ENCODE peak calls at places on chromosomes 1 and 21, in ten cellular contexts. One of them, this sample, is unnamed.

GRCh38 chr1:223175032-223175431 is 32.0 kb upstream of the TLR5 start:
- DNase-seq in stomach: no peak
- DNase-seq in K562: peak; percentile 52
- DNase-seq in tibial nerve: no peak
- DNase-seq in upper lobe of left lung: no peak
- DNase-seq in H1: no peak
- DNase-seq in A549: no peak
- DNase-seq in transverse colon: no peak
- DNase-seq in sigmoid colon: no peak
- DNase-seq in esophagus muscularis mucosa: no peak
- DNase-seq in this sample: no peak

GRCh38 chr1:13943055-13943454 is 243.1 kb downstream of the PRDM2 start:
- DNase-seq in H1: no peak
- DNase-seq in K562: no peak
- DNase-seq in sigmoid colon: no peak
- DNase-seq in upper lobe of left lung: no peak
- DNase-seq in transverse colon: no peak
- DNase-seq in stomach: no peak
- DNase-seq in tibial nerve: no peak
- DNase-seq in A549: no peak
- DNase-seq in esophagus muscularis mucosa: no peak
- DNase-seq in this sample: no peak

GRCh38 chr1:203366476-203366875 is 15.6 kb upstream of the FMOD start:
- DNase-seq in tibial nerve: no peak
- DNase-seq in stomach: no peak
- DNase-seq in upper lobe of left lung: no peak
- DNase-seq in esophagus muscularis mucosa: no peak
- DNase-seq in H1: no peak
- DNase-seq in transverse colon: no peak
- DNase-seq in sigmoid colon: no peak
- DNase-seq in A549: no peak
- DNase-seq in K562: no peak
- DNase-seq in this sample: no peak

GRCh38 chr1:117001254-117001927 is at the start of gene CD101:
- DNase-seq in K562: no peak
- DNase-seq in A549: no peak
- DNase-seq in H1: no peak
- DNase-seq in tibial nerve: no peak
- DNase-seq in upper lobe of left lung: no peak
- DNase-seq in esophagus muscularis mucosa: no peak
- DNase-seq in sigmoid colon: no peak
- DNase-seq in stomach: no peak
- DNase-seq in transverse colon: no peak
- DNase-seq in this sample: no peak

GRCh38 chr1:172990598-172991215 is 60.0 kb downstream of the TNFSF18 start:
- DNase-seq in esophagus muscularis mucosa: no peak
- DNase-seq in H1: no peak
- DNase-seq in tibial nerve: no peak
- DNase-seq in stomach: no peak
- DNase-seq in K562: no peak
- DNase-seq in sigmoid colon: no peak
- DNase-seq in upper lobe of left lung: no peak
- DNase-seq in A549: no peak
- DNase-seq in transverse colon: no peak
- DNase-seq in this sample: no peak

GRCh38 chr1:99731384-99731783 is 35.1 kb downstream of the FRRS1 start:
- DNase-seq in A549: no peak
- DNase-seq in stomach: no peak
- DNase-seq in H1: no peak
- DNase-seq in K562: no peak
- DNase-seq in esophagus muscularis mucosa: no peak
- DNase-seq in sigmoid colon: no peak
- DNase-seq in tibial nerve: no peak
- DNase-seq in upper lobe of left lung: no peak
- DNase-seq in transverse colon: no peak
- DNase-seq in this sample: no peak

GRCh38 chr1:209072481-209072880 is 511.0 kb upstream of the CAMK1G start:
- DNase-seq in tibial nerve: no peak
- DNase-seq in A549: no peak
- DNase-seq in esophagus muscularis mucosa: no peak
- DNase-seq in K562: no peak
- DNase-seq in sigmoid colon: no peak
- DNase-seq in stomach: no peak
- DNase-seq in upper lobe of left lung: no peak
- DNase-seq in H1: no peak
- DNase-seq in transverse colon: no peak
- DNase-seq in this sample: no peak

GRCh38 chr21:45072166-45072962 is 2.0 kb upstream of the ADARB1 start:
- DNase-seq in sigmoid colon: peak; percentile 62
- DNase-seq in stomach: no peak
- DNase-seq in tibial nerve: no peak
- DNase-seq in upper lobe of left lung: no peak
- DNase-seq in A549: no peak
- DNase-seq in K562: no peak
- DNase-seq in transverse colon: no peak
- DNase-seq in esophagus muscularis mucosa: no peak
- DNase-seq in H1: no peak
- DNase-seq in this sample: no peak

GRCh38 chr1:165858364-165858823 is 31.0 kb downstream of the UCK2 start:
- DNase-seq in transverse colon: no peak
- DNase-seq in H1: no peak
- DNase-seq in stomach: no peak
- DNase-seq in tibial nerve: no peak
- DNase-seq in sigmoid colon: no peak
- DNase-seq in upper lobe of left lung: no peak
- DNase-seq in A549: no peak
- DNase-seq in K562: no peak
- DNase-seq in esophagus muscularis mucosa: no peak
- DNase-seq in this sample: no peak

GRCh38 chr1:217482356-217483102 is 148.4 kb downstream of the GPATCH2 start:
- DNase-seq in stomach: no peak
- DNase-seq in upper lobe of left lung: no peak
- DNase-seq in sigmoid colon: no peak
- DNase-seq in H1: no peak
- DNase-seq in transverse colon: no peak
- DNase-seq in esophagus muscularis mucosa: no peak
- DNase-seq in K562: no peak
- DNase-seq in A549: no peak
- DNase-seq in tibial nerve: no peak
- DNase-seq in this sample: no peak

GRCh38 chr1:67367370-67368345 is 60.0 kb downstream of the IL12RB2 start:
- DNase-seq in K562: peak; percentile 42
- DNase-seq in tibial nerve: no peak
- DNase-seq in H1: no peak
- DNase-seq in transverse colon: peak; percentile 14
- DNase-seq in stomach: peak; percentile 71
- DNase-seq in sigmoid colon: peak; percentile 67
- DNase-seq in upper lobe of left lung: peak; percentile 28
- DNase-seq in esophagus muscularis mucosa: no peak
- DNase-seq in A549: peak; percentile 15
- DNase-seq in this sample: peak; percentile 67

GRCh38 chr1:1079408-1080121 is 5.5 kb upstream of the RNF223 start:
- DNase-seq in upper lobe of left lung: peak; percentile 87
- DNase-seq in esophagus muscularis mucosa: no peak
- DNase-seq in H1: no peak
- DNase-seq in sigmoid colon: peak; percentile 81
- DNase-seq in K562: peak; percentile 71
- DNase-seq in transverse colon: peak; percentile 70
- DNase-seq in stomach: peak; percentile 77
- DNase-seq in tibial nerve: no peak
- DNase-seq in A549: peak; percentile 64
- DNase-seq in this sample: peak; percentile 47

GRCh38 chr1:227869851-227870305 is 54.4 kb downstream of the PRSS38 start:
- DNase-seq in K562: no peak
- DNase-seq in tibial nerve: no peak
- DNase-seq in stomach: peak; percentile 21
- DNase-seq in transverse colon: no peak
- DNase-seq in A549: no peak
- DNase-seq in esophagus muscularis mucosa: no peak
- DNase-seq in H1: no peak
- DNase-seq in upper lobe of left lung: no peak
- DNase-seq in sigmoid colon: no peak
- DNase-seq in this sample: no peak
- H3K27ac ChIP-seq in K562: no peak overlapping the region
- H3K27ac ChIP-seq in tibial nerve: no peak overlapping the region
- H3K27ac ChIP-seq in stomach: no peak overlapping the region
- H3K27ac ChIP-seq in transverse colon: no peak overlapping the region
- H3K27ac ChIP-seq in A549: no peak overlapping the region
- H3K27ac ChIP-seq in esophagus muscularis mucosa: no peak overlapping the region
- H3K27ac ChIP-seq in H1: no peak overlapping the region
- H3K27ac ChIP-seq in upper lobe of left lung: no peak overlapping the region
- H3K27ac ChIP-seq in sigmoid colon: no peak overlapping the region
- H3K27ac ChIP-seq in this sample: no peak overlapping the region

GRCh38 chr1:160459687-160460086 is 59.3 kb downstream of the VANGL2 start:
- DNase-seq in stomach: no peak
- DNase-seq in upper lobe of left lung: no peak
- DNase-seq in tibial nerve: no peak
- DNase-seq in H1: no peak
- DNase-seq in sigmoid colon: no peak
- DNase-seq in K562: no peak
- DNase-seq in A549: no peak
- DNase-seq in transverse colon: no peak
- DNase-seq in esophagus muscularis mucosa: no peak
- DNase-seq in this sample: no peak

GRCh38 chr1:160465123-160465522 is 57.9 kb downstream of the SLAMF6 start:
- DNase-seq in esophagus muscularis mucosa: no peak
- DNase-seq in tibial nerve: no peak
- DNase-seq in A549: no peak
- DNase-seq in K562: no peak
- DNase-seq in upper lobe of left lung: no peak
- DNase-seq in stomach: no peak
- DNase-seq in H1: no peak
- DNase-seq in transverse colon: no peak
- DNase-seq in sigmoid colon: no peak
- DNase-seq in this sample: no peak

GRCh38 chr1:160459056-160459455 is 58.7 kb downstream of the VANGL2 start:
- DNase-seq in sigmoid colon: no peak
- DNase-seq in K562: no peak
- DNase-seq in H1: no peak
- DNase-seq in A549: no peak
- DNase-seq in tibial nerve: no peak
- DNase-seq in upper lobe of left lung: no peak
- DNase-seq in transverse colon: no peak
- DNase-seq in esophagus muscularis mucosa: no peak
- DNase-seq in stomach: no peak
- DNase-seq in this sample: no peak

GRCh38 chr1:160460683-160461287 is 60.4 kb downstream of the VANGL2 start:
- DNase-seq in esophagus muscularis mucosa: no peak
- DNase-seq in K562: no peak
- DNase-seq in sigmoid colon: no peak
- DNase-seq in A549: no peak
- DNase-seq in transverse colon: no peak
- DNase-seq in H1: no peak
- DNase-seq in upper lobe of left lung: no peak
- DNase-seq in tibial nerve: no peak
- DNase-seq in stomach: no peak
- DNase-seq in this sample: no peak

GRCh38 chr1:160460214-160460642 is 59.9 kb downstream of the VANGL2 start:
- DNase-seq in sigmoid colon: no peak
- DNase-seq in A549: no peak
- DNase-seq in stomach: no peak
- DNase-seq in H1: no peak
- DNase-seq in K562: no peak
- DNase-seq in upper lobe of left lung: no peak
- DNase-seq in tibial nerve: no peak
- DNase-seq in esophagus muscularis mucosa: no peak
- DNase-seq in transverse colon: no peak
- DNase-seq in this sample: no peak
- TF ChIP-seq POLR2A in sigmoid colon: no peak
- TF ChIP-seq POLR2A in A549: no peak
- TF ChIP-seq POLR2A in stomach: no peak
- TF ChIP-seq POLR2A in H1: no peak
- TF ChIP-seq POLR2A in K562: no peak
- TF ChIP-seq POLR2A in upper lobe of left lung: no peak
- TF ChIP-seq POLR2A in tibial nerve: no peak
- TF ChIP-seq POLR2A in esophagus muscularis mucosa: no peak
- TF ChIP-seq POLR2A in transverse colon: no peak
- TF ChIP-seq POLR2A in this sample: no peak

GRCh38 chr1:21732664-21733063 is 50.3 kb downstream of the USP48 start:
- DNase-seq in H1: no peak
- DNase-seq in A549: no peak
- DNase-seq in K562: no peak
- DNase-seq in sigmoid colon: no peak
- DNase-seq in upper lobe of left lung: no peak
- DNase-seq in tibial nerve: no peak
- DNase-seq in stomach: no peak
- DNase-seq in transverse colon: no peak
- DNase-seq in esophagus muscularis mucosa: no peak
- DNase-seq in this sample: no peak

GRCh38 chr1:21736011-21736410 is 46.9 kb downstream of the USP48 start:
- DNase-seq in K562: no peak
- DNase-seq in A549: no peak
- DNase-seq in esophagus muscularis mucosa: no peak
- DNase-seq in transverse colon: no peak
- DNase-seq in sigmoid colon: no peak
- DNase-seq in tibial nerve: no peak
- DNase-seq in upper lobe of left lung: no peak
- DNase-seq in H1: no peak
- DNase-seq in stomach: no peak
- DNase-seq in this sample: no peak

GRCh38 chr1:21736876-21737275 is 46.1 kb downstream of the USP48 start:
- DNase-seq in transverse colon: no peak
- DNase-seq in sigmoid colon: no peak
- DNase-seq in tibial nerve: no peak
- DNase-seq in H1: no peak
- DNase-seq in K562: no peak
- DNase-seq in stomach: no peak
- DNase-seq in esophagus muscularis mucosa: no peak
- DNase-seq in upper lobe of left lung: no peak
- DNase-seq in A549: no peak
- DNase-seq in this sample: no peak

DNA sequence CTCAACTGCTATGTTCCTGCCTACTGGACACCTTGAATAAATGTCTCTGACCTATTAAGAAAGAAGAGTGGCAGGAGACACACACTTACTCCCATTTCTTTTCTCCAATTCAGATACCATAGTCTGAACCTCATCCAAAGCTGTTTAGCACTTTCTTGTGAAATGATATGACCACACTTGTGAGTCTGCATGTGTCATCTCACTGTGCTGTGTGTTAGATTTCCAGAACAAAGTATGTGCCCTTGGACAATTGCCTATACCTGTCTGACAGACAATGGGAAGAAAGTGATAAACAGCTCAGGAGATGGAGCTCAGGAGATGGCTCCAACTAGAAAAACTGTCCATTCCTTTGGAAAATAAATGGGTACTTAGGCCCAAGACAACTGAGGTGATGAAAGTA is 48.4 kb downstream of the USP48 start:
- DNase-seq in A549: no peak
- DNase-seq in transverse colon: no peak
- DNase-seq in stomach: no peak
- DNase-seq in K562: no peak
- DNase-seq in esophagus muscularis mucosa: no peak
- DNase-seq in sigmoid colon: no peak
- DNase-seq in H1: no peak
- DNase-seq in upper lobe of left lung: no peak
- DNase-seq in tibial nerve: no peak
- DNase-seq in this sample: no peak
- TF ChIP-seq EP300 in A549: no peak
- TF ChIP-seq EP300 in transverse colon: no peak
- TF ChIP-seq EP300 in stomach: no peak
- TF ChIP-seq EP300 in K562: no peak
- TF ChIP-seq EP300 in esophagus muscularis mucosa: no peak
- TF ChIP-seq EP300 in sigmoid colon: no peak
- TF ChIP-seq EP300 in H1: no peak
- TF ChIP-seq EP300 in upper lobe of left lung: no peak
- TF ChIP-seq EP300 in tibial nerve: no peak
- TF ChIP-seq EP300 in this sample: no peak

GRCh38 chr1:49026230-49026811 is 249.6 kb upstream of the BEND5 start:
- DNase-seq in A549: no peak
- DNase-seq in sigmoid colon: no peak
- DNase-seq in esophagus muscularis mucosa: no peak
- DNase-seq in tibial nerve: no peak
- DNase-seq in stomach: no peak
- DNase-seq in transverse colon: no peak
- DNase-seq in K562: no peak
- DNase-seq in H1: no peak
- DNase-seq in upper lobe of left lung: no peak
- DNase-seq in this sample: no peak
- H3K27ac ChIP-seq in A549: no peak overlapping the region
- H3K27ac ChIP-seq in sigmoid colon: no peak overlapping the region
- H3K27ac ChIP-seq in esophagus muscularis mucosa: no peak overlapping the region
- H3K27ac ChIP-seq in tibial nerve: no peak overlapping the region
- H3K27ac ChIP-seq in stomach: no peak overlapping the region
- H3K27ac ChIP-seq in transverse colon: no peak overlapping the region
- H3K27ac ChIP-seq in K562: no peak overlapping the region
- H3K27ac ChIP-seq in H1: no peak overlapping the region
- H3K27ac ChIP-seq in upper lobe of left lung: no peak overlapping the region
- H3K27ac ChIP-seq in this sample: no peak overlapping the region